ENCODE peak calls at places on chromosomes 11 and 22, in ten cellular contexts. K is Right ventricle myocardium inferior; D is hypothalamus; R is CD4-positive, alpha-beta memory T cell; A is fibroblast of gingiva; U is T-cell; J is nephron progenitor cell; Y is NCI-H2107; Q is WTC11; L is body of pancreas. X is an unnamed sample.

GRCh38 chr22:48895341-48895740 is 932.3 kb downstream of the BRD1 start:
- DNase-seq in U (no peak), A (no peak), D (no peak), L (no peak), R (no peak), J (no peak), Q (no peak), K (no peak), Y (no peak), X (no peak)

GRCh38 chr22:49333206-49333605 is 494.5 kb downstream of the BRD1 start:
- DNase-seq in J (no peak), A (no peak), K (no peak), Y (no peak), D (no peak), U (no peak), Q (no peak), R (peak; percentile 14), L (no peak), X (no peak)

GRCh38 chr22:35632902-35633301 is 15.3 kb upstream of the APOL6 start:
- DNase-seq in U (no peak), R (no peak), Q (no peak), K (no peak), A (no peak), D (no peak), Y (no peak), L (no peak), J (no peak), X (no peak)

GRCh38 chr22:48897959-48898358 is 929.7 kb downstream of the BRD1 start:
- DNase-seq in A (no peak), Q (no peak), U (no peak), K (no peak), Y (no peak), D (no peak), L (no peak), R (no peak), J (no peak), X (no peak)

GRCh38 chr11:29256580-29256979 is 760.2 kb downstream of the KCNA4 start:
- DNase-seq in R (no peak), Q (no peak), J (no peak), U (no peak), K (no peak), L (no peak), D (no peak), Y (no peak), A (no peak), X (peak; percentile 28)

GRCh38 chr11:69204246-69205124 is 48.8 kb downstream of the SMIM38 start:
- DNase-seq in U (no peak), L (no peak), Q (peak; percentile 4), R (no peak), Y (no peak), D (no peak), K (peak; percentile 68), J (no peak), A (no peak), X (no peak)

GRCh38 chr11:15075162-15075526 is 1.8 kb downstream of the CALCB start:
- DNase-seq in J (no peak), A (no peak), R (no peak), K (no peak), Q (no peak), U (no peak), Y (no peak), L (no peak), D (no peak), X (no peak)

GRCh38 chr11:25432376-25432775 is 899.6 kb upstream of the ANO3 start:
- DNase-seq in L (no peak), K (no peak), A (no peak), D (no peak), J (no peak), Y (no peak), R (no peak), U (no peak), Q (no peak), X (no peak)

GRCh38 chr22:17243524-17243923 is 24.3 kb upstream of the ADA2 start:
- DNase-seq in U (no peak), K (no peak), Y (no peak), J (no peak), L (no peak), A (no peak), R (no peak), Q (no peak), D (no peak), X (no peak)

GRCh38 chr11:13098067-13098466 is 89.0 kb downstream of the RASSF10 start:
- DNase-seq in D (peak; percentile 64), A (no peak), L (no peak), Q (no peak), J (no peak), K (no peak), R (no peak), Y (peak; percentile 23), U (no peak), X (no peak)

GRCh38 chr11:127632971-127633680 is 632.6 kb upstream of the KIRREL3 start:
- DNase-seq in R (no peak), Q (no peak), K (no peak), D (no peak), L (no peak), A (no peak), Y (no peak), J (no peak), U (no peak), X (no peak)

GRCh38 chr11:124481365-124482323 is 36.1 kb upstream of the OR8B8 start:
- DNase-seq in K (no peak), J (peak; percentile 14), U (no peak), R (no peak), Y (no peak), A (peak; percentile 36), D (peak; percentile 12), L (no peak), Q (no peak), X (peak; percentile 31)

GRCh38 chr22:49671331-49672012 is 156.2 kb downstream of the BRD1 start:
- DNase-seq in K (no peak), A (no peak), U (no peak), J (no peak), D (no peak), Q (no peak), L (no peak), R (no peak), Y (no peak), X (no peak)